ENCODE peak calls at places on chromosome 12, in five cellular contexts. One of them, this sample, is unnamed.

GRCh38 chr12:116502989-116503496 is 56.1 kb upstream of the MAP1LC3B2 start:
- DNase-seq in spleen: no peak
- DNase-seq in endothelial cell of umbilical vein: no peak
- DNase-seq in A549: peak; percentile 85
- DNase-seq in ovary: no peak
- DNase-seq in this sample: no peak

GRCh38 chr12:6699259-6699988 is 1.2 kb downstream of the PIANP start:
- DNase-seq in spleen: no peak
- DNase-seq in endothelial cell of umbilical vein: no peak
- DNase-seq in A549: no peak
- DNase-seq in ovary: no peak
- DNase-seq in this sample: no peak

GRCh38 chr12:6967548-6968100 is 2.8 kb downstream of the PHB2 start:
- DNase-seq in spleen: no peak
- DNase-seq in endothelial cell of umbilical vein: no peak
- DNase-seq in A549: no peak
- DNase-seq in ovary: no peak
- DNase-seq in this sample: no peak

GRCh38 chr12:58540480-58541299 is 379.6 kb downstream of the LRIG3 start:
- DNase-seq in spleen: peak; percentile 72
- DNase-seq in endothelial cell of umbilical vein: peak; percentile 89
- DNase-seq in A549: peak; percentile 87
- DNase-seq in ovary: peak; percentile 69
- DNase-seq in this sample: peak; percentile 58

GRCh38 chr12:27703720-27704452 is 6.7 kb upstream of the MRPS35 start:
- DNase-seq in spleen: no peak
- DNase-seq in endothelial cell of umbilical vein: peak; percentile 87
- DNase-seq in A549: peak; percentile 88
- DNase-seq in ovary: peak; percentile 44
- DNase-seq in this sample: no peak

GRCh38 chr12:46921754-46922113 is 95.9 kb upstream of the SLC38A4 start:
- DNase-seq in spleen: no peak
- DNase-seq in endothelial cell of umbilical vein: no peak
- DNase-seq in A549: no peak
- DNase-seq in ovary: no peak
- DNase-seq in this sample: no peak

GRCh38 chr12:13980548-13981295 is 680 bp downstream of the GRIN2B start:
- DNase-seq in spleen: no peak
- DNase-seq in endothelial cell of umbilical vein: no peak
- DNase-seq in A549: peak; percentile 18
- DNase-seq in ovary: no peak
- DNase-seq in this sample: no peak

GRCh38 chr12:3237154-3237520 is 160.0 kb downstream of the TSPAN9 start:
- DNase-seq in spleen: no peak
- DNase-seq in endothelial cell of umbilical vein: no peak
- DNase-seq in A549: no peak
- DNase-seq in ovary: no peak
- DNase-seq in this sample: no peak

GRCh38 chr12:2375871-2376270 is 323.1 kb downstream of the CACNA1C start:
- DNase-seq in spleen: no peak
- DNase-seq in endothelial cell of umbilical vein: no peak
- DNase-seq in A549: no peak
- DNase-seq in ovary: no peak
- DNase-seq in this sample: no peak

GRCh38 chr12:3377056-3377455 is 113.9 kb upstream of the PRMT8 start:
- DNase-seq in spleen: no peak
- DNase-seq in endothelial cell of umbilical vein: no peak
- DNase-seq in A549: no peak
- DNase-seq in ovary: no peak
- DNase-seq in this sample: no peak

GRCh38 chr12:67430708-67431335 is 161.7 kb downstream of the CAND1 start:
- DNase-seq in spleen: no peak
- DNase-seq in endothelial cell of umbilical vein: no peak
- DNase-seq in A549: no peak
- DNase-seq in ovary: peak; percentile 79
- DNase-seq in this sample: peak; percentile 52

GRCh38 chr12:115599251-115599811 is 678.2 kb downstream of the MED13L start:
- DNase-seq in spleen: no peak
- DNase-seq in endothelial cell of umbilical vein: no peak
- DNase-seq in A549: no peak
- DNase-seq in ovary: no peak
- DNase-seq in this sample: no peak

GRCh38 chr12:77229640-77230442 is 164.5 kb upstream of the E2F7 start:
- DNase-seq in spleen: no peak
- DNase-seq in endothelial cell of umbilical vein: peak; percentile 85
- DNase-seq in A549: no peak
- DNase-seq in ovary: no peak
- DNase-seq in this sample: no peak

GRCh38 chr12:10392394-10392930 is 2.6 kb upstream of the KLRK1 start:
- DNase-seq in spleen: no peak
- DNase-seq in endothelial cell of umbilical vein: no peak
- DNase-seq in A549: peak; percentile 69
- DNase-seq in ovary: no peak
- DNase-seq in this sample: peak; percentile 59

GRCh38 chr12:61536525-61536924 is 723.7 kb upstream of the USP15 start:
- DNase-seq in spleen: no peak
- DNase-seq in endothelial cell of umbilical vein: no peak
- DNase-seq in A549: no peak
- DNase-seq in ovary: no peak
- DNase-seq in this sample: no peak

GRCh38 chr12:63948211-63948610 is 103.7 kb downstream of the SRGAP1 start:
- DNase-seq in spleen: no peak
- DNase-seq in endothelial cell of umbilical vein: no peak
- DNase-seq in A549: no peak
- DNase-seq in ovary: no peak
- DNase-seq in this sample: no peak

GRCh38 chr12:132187646-132188450 is 43.6 kb downstream of the NOC4L start:
- DNase-seq in spleen: no peak
- DNase-seq in endothelial cell of umbilical vein: no peak
- DNase-seq in A549: no peak
- DNase-seq in ovary: no peak
- DNase-seq in this sample: no peak
- H3K4me3 ChIP-seq in spleen: no peak overlapping the region
- H3K4me3 ChIP-seq in endothelial cell of umbilical vein: no peak overlapping the region
- H3K4me3 ChIP-seq in A549: no peak overlapping the region
- H3K4me3 ChIP-seq in ovary: no peak overlapping the region
- H3K4me3 ChIP-seq in this sample: no peak overlapping the region

DNA sequence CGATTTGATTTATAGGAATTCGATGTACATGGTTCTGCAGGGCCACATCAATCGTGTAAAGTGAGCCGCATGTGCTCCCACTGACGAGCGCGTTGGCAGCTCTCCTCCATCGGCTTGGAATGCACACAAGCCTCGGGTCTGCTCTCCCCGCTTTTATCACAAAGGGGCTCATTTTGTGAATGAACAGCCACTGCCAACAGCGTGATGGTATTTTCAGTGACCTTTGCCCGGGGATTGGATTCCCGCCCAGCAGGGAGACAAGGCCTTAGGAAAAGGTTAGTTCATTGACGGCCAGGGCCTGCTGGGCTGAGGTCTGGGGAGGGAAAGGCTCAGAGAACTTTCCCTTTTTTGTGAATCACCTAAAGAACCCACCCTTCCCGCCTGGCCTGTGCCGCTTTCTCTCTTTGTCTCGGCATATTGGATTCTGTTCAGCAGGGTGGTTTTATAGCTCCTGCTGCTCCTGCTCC is 232.1 kb downstream of the MSRB3 start:
- DNase-seq in spleen: no peak
- DNase-seq in endothelial cell of umbilical vein: peak; percentile 30
- DNase-seq in A549: no peak
- DNase-seq in ovary: peak; percentile 44
- DNase-seq in this sample: no peak
- TF ChIP-seq POLR2A in spleen: no peak
- TF ChIP-seq POLR2A in endothelial cell of umbilical vein: no peak
- TF ChIP-seq POLR2A in A549: no peak
- TF ChIP-seq POLR2A in ovary: no peak
- TF ChIP-seq POLR2A in this sample: no peak

DNA sequence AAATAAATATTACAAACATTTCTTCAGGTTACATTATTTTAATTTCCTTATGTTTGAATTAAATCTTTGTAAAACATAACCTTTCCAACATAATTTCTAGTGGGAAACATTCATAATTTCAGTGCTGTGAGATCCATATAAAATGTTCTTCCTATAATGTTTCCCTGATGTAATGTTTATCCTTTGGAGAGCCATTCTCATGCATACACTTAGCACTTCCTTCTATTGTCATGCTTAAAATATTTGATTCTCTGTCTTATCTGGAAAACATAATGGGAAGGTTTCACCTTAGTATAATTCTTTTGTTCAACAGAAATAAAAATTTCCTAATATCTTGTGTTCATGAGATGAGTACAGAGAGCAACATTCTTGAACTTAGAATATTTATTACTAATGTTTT is 472.5 kb downstream of the ADAMTS20 start:
- DNase-seq in spleen: no peak
- DNase-seq in endothelial cell of umbilical vein: peak; percentile 85
- DNase-seq in A549: no peak
- DNase-seq in ovary: no peak
- DNase-seq in this sample: no peak
- H3K4me3 ChIP-seq in spleen: no peak overlapping the region
- H3K4me3 ChIP-seq in endothelial cell of umbilical vein: peak overlapping the region; percentile 18
- H3K4me3 ChIP-seq in A549: no peak overlapping the region
- H3K4me3 ChIP-seq in ovary: no peak overlapping the region
- H3K4me3 ChIP-seq in this sample: no peak overlapping the region

GRCh38 chr12:110582286-110583136 is 607 bp downstream of the PPTC7 start:
- DNase-seq in spleen: peak; percentile 95
- DNase-seq in endothelial cell of umbilical vein: peak; percentile 70
- DNase-seq in A549: peak; percentile 55
- DNase-seq in ovary: peak; percentile 50
- DNase-seq in this sample: peak; percentile 61
- TF ChIP-seq POLR2A in spleen: no peak
- TF ChIP-seq POLR2A in endothelial cell of umbilical vein: no peak
- TF ChIP-seq POLR2A in A549: no peak
- TF ChIP-seq POLR2A in ovary: no peak
- TF ChIP-seq POLR2A in this sample: peak; percentile 53

GRCh38 chr12:57456145-57456700 is 1.1 kb downstream of the INHBE start:
- DNase-seq in spleen: peak; percentile 76
- DNase-seq in endothelial cell of umbilical vein: peak; percentile 44
- DNase-seq in A549: peak; percentile 81
- DNase-seq in ovary: no peak
- DNase-seq in this sample: no peak

GRCh38 chr12:57454213-57454565 is 918 bp upstream of the INHBE start:
- DNase-seq in spleen: no peak
- DNase-seq in endothelial cell of umbilical vein: no peak
- DNase-seq in A549: no peak
- DNase-seq in ovary: no peak
- DNase-seq in this sample: no peak

GRCh38 chr12:57456737-57457490 is 1.8 kb downstream of the INHBE start:
- DNase-seq in spleen: peak; percentile 53
- DNase-seq in endothelial cell of umbilical vein: no peak
- DNase-seq in A549: no peak
- DNase-seq in ovary: no peak
- DNase-seq in this sample: no peak

GRCh38 chr12:57454566-57455373 is at the start of gene INHBE:
- DNase-seq in spleen: peak; percentile 72
- DNase-seq in endothelial cell of umbilical vein: no peak
- DNase-seq in A549: peak; percentile 82
- DNase-seq in ovary: no peak
- DNase-seq in this sample: no peak

GRCh38 chr12:57455374-57456144 is 452 bp downstream of the INHBE start:
- DNase-seq in spleen: peak; percentile 68
- DNase-seq in endothelial cell of umbilical vein: no peak
- DNase-seq in A549: no peak
- DNase-seq in ovary: no peak
- DNase-seq in this sample: no peak
- H3K4me3 ChIP-seq in spleen: no peak overlapping the region
- H3K4me3 ChIP-seq in endothelial cell of umbilical vein: no peak overlapping the region
- H3K4me3 ChIP-seq in A549: peak overlapping the region; percentile 7
- H3K4me3 ChIP-seq in ovary: no peak overlapping the region
- H3K4me3 ChIP-seq in this sample: no peak overlapping the region

DNA sequence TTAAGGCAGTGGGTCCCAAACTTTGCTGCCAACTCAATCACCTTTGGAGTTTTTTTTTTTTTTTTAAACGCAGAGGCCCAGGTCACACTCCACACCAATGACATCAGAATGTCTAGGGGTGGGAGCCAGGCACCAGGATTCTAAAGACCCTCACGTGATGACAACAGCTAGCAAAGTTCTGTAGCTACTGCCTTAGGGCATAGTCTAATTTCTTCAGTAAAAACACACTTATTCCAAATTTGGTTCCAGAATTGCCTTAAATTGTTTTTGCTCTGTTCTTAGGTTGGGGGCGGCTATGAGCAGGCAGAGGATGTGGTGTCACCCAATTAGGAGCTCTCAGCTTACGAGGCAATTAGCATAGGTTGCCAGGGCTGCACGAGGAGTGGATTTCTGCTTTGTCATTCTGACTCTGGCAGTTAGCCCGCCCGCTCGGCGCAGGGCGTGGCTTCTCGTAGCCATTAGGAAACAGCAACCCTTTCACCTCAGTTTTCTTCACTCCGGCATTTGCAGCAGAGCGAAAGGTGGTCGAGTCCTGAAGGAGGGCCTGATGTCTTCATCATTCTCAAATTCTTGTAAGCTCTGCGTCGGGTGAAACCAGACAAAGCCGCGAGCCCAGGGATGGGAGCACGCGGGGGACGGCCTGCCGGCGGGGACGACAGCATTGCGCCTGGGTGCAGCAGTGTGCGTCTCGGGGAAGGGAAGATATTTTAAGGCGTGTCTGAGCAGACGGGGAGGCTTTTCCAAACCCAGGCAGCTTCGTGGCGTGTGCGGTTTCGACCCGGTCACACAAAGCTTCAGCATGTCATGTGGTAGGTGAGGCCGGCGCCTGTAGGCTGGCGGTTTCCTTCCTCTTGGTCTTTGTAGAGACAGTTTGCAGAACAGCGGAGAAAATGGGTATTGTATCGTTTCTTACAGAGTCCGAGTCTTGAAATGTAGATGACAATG is 16.7 kb upstream of the EID3 start:
- DNase-seq in spleen: peak; percentile 97
- DNase-seq in endothelial cell of umbilical vein: peak; percentile 99
- DNase-seq in A549: peak; percentile 99
- DNase-seq in ovary: peak; percentile 92
- DNase-seq in this sample: peak; percentile 93
- TF ChIP-seq POLR2A in spleen: peak; percentile 8
- TF ChIP-seq POLR2A in endothelial cell of umbilical vein: peak; percentile 96
- TF ChIP-seq POLR2A in A549: peak; percentile 81
- TF ChIP-seq POLR2A in ovary: peak; percentile 85
- TF ChIP-seq POLR2A in this sample: peak; percentile 87

DNA sequence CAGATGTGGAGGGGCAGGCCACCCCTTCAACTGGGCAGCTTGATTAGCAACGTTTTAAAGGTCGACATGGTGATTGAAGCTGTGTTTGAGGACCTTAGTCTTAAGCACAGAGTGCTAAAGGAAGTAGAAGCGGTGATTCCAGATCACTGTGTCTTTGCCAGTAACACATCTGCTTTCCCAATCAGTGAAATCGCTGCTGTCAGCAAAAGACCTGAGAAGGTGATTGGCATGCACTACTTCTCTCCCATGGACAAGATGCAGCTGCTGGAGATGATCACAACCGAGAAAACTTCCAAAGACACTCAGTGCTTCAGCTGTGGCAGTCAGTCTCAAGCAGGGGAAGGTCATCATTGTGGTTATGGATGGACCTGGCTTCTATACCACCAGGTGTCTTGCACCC is 23.9 kb upstream of the AICDA start:
- DNase-seq in spleen: no peak
- DNase-seq in endothelial cell of umbilical vein: no peak
- DNase-seq in A549: no peak
- DNase-seq in ovary: no peak
- DNase-seq in this sample: no peak
- H3K4me3 ChIP-seq in spleen: no peak overlapping the region
- H3K4me3 ChIP-seq in endothelial cell of umbilical vein: no peak overlapping the region
- H3K4me3 ChIP-seq in A549: no peak overlapping the region
- H3K4me3 ChIP-seq in ovary: no peak overlapping the region
- H3K4me3 ChIP-seq in this sample: no peak overlapping the region

GRCh38 chr12:57105011-57105753 is 6.0 kb downstream of the STAT6 start:
- DNase-seq in spleen: no peak
- DNase-seq in endothelial cell of umbilical vein: no peak
- DNase-seq in A549: no peak
- DNase-seq in ovary: no peak
- DNase-seq in this sample: no peak
- TF ChIP-seq POLR2A in spleen: no peak
- TF ChIP-seq POLR2A in endothelial cell of umbilical vein: no peak
- TF ChIP-seq POLR2A in A549: no peak
- TF ChIP-seq POLR2A in ovary: no peak
- TF ChIP-seq POLR2A in this sample: no peak

This sample was measured in gastrocnemius medialis.